ENCODE peak calls at places on chromosomes 16 and 17, in five cellular contexts. T is CD8-positive, alpha-beta memory T cell; W is A549; L is foreskin melanocyte; J is DMS79. Z is an unnamed sample.

GRCh38 chr17:17420561-17421269 is 56.1 kb upstream of the MED9 start:
- DNase-seq in T (no peak), J (no peak), W (no peak), L (no peak), Z (no peak)

GRCh38 chr17:9729034-9729650 is 62.2 kb downstream of the DHRS7C start:
- DNase-seq in T (no peak), W (peak), J (no peak), L (peak), Z (peak)

GRCh38 chr17:61451538-61452300 is 503 bp upstream of the TBX4 start:
- DNase-seq in T (no peak), W (no peak), J (no peak), L (no peak), Z (no peak)

GRCh38 chr16:81967358-81967757 is 43.9 kb downstream of the SDR42E1 start:
- DNase-seq in J (no peak), L (no peak), W (no peak), T (no peak), Z (no peak)

GRCh38 chr17:21017256-21017655 is 25.6 kb downstream of the USP22 start:
- DNase-seq in J (no peak), W (no peak), L (no peak), T (no peak), Z (no peak)

GRCh38 chr16:30649725-30650368 is 913 bp upstream of the PRR14 start:
- DNase-seq in T (no peak), J (no peak), W (no peak), L (no peak), Z (no peak)

GRCh38 chr17:77834170-77835115 is 124.1 kb upstream of the TNRC6C start:
- DNase-seq in W (peak), L (peak), J (no peak), T (peak), Z (peak)

GRCh38 chr17:8341456-8341855 is 1.8 kb downstream of the ODF4 start:
- DNase-seq in L (no peak), W (no peak), T (no peak), J (no peak), Z (no peak)

GRCh38 chr17:77417575-77417974 is 276.8 kb downstream of the SEC14L1 start:
- DNase-seq in J (no peak), T (no peak), L (no peak), W (no peak), Z (no peak)

GRCh38 chr17:66476014-66476413 is 173.6 kb downstream of the PRKCA start:
- DNase-seq in T (no peak), L (no peak), W (no peak), J (no peak), Z (no peak)

GRCh38 chr16:73949574-73950348 is 346.9 kb upstream of the PSMD7 start:
- DNase-seq in L (peak), T (no peak), W (no peak), J (no peak), Z (no peak)

GRCh38 chr16:67814567-67814966 is 7.9 kb downstream of the TSNAXIP1 start:
- DNase-seq in L (no peak), J (peak), T (no peak), W (no peak), Z (no peak)

GRCh38 chr17:51346218-51346982 is 86.1 kb downstream of the UTP18 start:
- DNase-seq in J (no peak), L (peak), W (no peak), T (no peak), Z (no peak)

GRCh38 chr17:61313515-61314326 is 85.9 kb upstream of the TBX2 start:
- DNase-seq in J (no peak), L (no peak), T (no peak), W (no peak), Z (no peak)

GRCh38 chr16:17339764-17340541 is 130.8 kb downstream of the XYLT1 start:
- DNase-seq in L (no peak), W (no peak), J (no peak), T (no peak), Z (no peak)

GRCh38 chr17:18203308-18203707 is 19.7 kb downstream of the ALKBH5 start:
- DNase-seq in L (no peak), J (no peak), T (no peak), W (no peak), Z (no peak)

GRCh38 chr17:48542956-48543853 is 1.7 kb downstream of the HOXB2 start:
- DNase-seq in L (peak), W (peak), J (no peak), T (peak), Z (no peak)

GRCh38 chr17:37025847-37026533 is 77.2 kb downstream of the AATF start:
- DNase-seq in J (no peak), L (no peak), T (no peak), W (no peak), Z (no peak)

GRCh38 chr16:55566432-55567175 is at the start of gene CAPNS2:
- DNase-seq in J (no peak), W (no peak), T (no peak), L (no peak), Z (no peak)

GRCh38 chr16:16016388-16016964 is 67.1 kb downstream of the ABCC1 start:
- DNase-seq in T (no peak), J (no peak), W (no peak), L (no peak), Z (no peak)

GRCh38 chr16:88585269-88585668 is 15.1 kb downstream of the ZC3H18 start:
- DNase-seq in J (no peak), W (no peak), L (no peak), T (no peak), Z (no peak)

Z was measured in cerebellar cortex.